ENCODE peak calls at places on chromosomes 13 and 19, in ten cellular contexts. D, G, X, M, K, T, E, H, P and I are unnamed samples.

GRCh38 chr13:110327036-110327790 is 20.1 kb downstream of the COL4A2 start:
- DNase-seq in E (no peak), D (no peak), M (no peak), P (peak), K (no peak), X (no peak), G (no peak), H (no peak), T (no peak), I (no peak)

GRCh38 chr13:71661921-71662320 is 205.1 kb downstream of the DACH1 start:
- DNase-seq in X (no peak), P (no peak), T (no peak), G (no peak), K (no peak), D (peak), M (no peak), H (no peak), E (no peak), I (peak)

GRCh38 chr19:289651-290538 is 1.3 kb downstream of the PLPP2 start:
- DNase-seq in M (no peak), H (peak), P (peak), E (peak), G (no peak), T (no peak), D (peak), X (no peak), K (no peak), I (peak)

GRCh38 chr19:480016-480855 is 16.1 kb upstream of the MADCAM1 start:
- DNase-seq in H (peak), K (no peak), P (peak), M (peak), T (no peak), X (peak), E (peak), D (no peak), G (no peak), I (peak)

GRCh38 chr13:36706755-36707154 is 32.9 kb downstream of the SERTM1 start:
- DNase-seq in P (no peak), M (no peak), T (no peak), H (no peak), E (no peak), K (peak), X (no peak), D (peak), G (no peak), I (no peak)

GRCh38 chr19:50694815-50695145 is 24.8 kb downstream of the SHANK1 start:
- DNase-seq in M (no peak), X (no peak), E (no peak), H (no peak), D (no peak), P (no peak), K (no peak), T (no peak), G (no peak), I (no peak)

GRCh38 chr19:44891016-44891882 is at the start of gene TOMM40:
- DNase-seq in P (peak), G (no peak), H (peak), D (peak), T (peak), M (peak), E (peak), K (no peak), X (no peak), I (peak)

GRCh38 chr13:51825681-51826254 is 19.2 kb downstream of the TMEM272 start:
- DNase-seq in T (no peak), G (no peak), H (no peak), M (no peak), K (no peak), P (no peak), X (no peak), D (no peak), E (no peak), I (no peak)

GRCh38 chr13:26323127-26323526 is 69.2 kb downstream of the CDK8 start:
- DNase-seq in D (no peak), G (no peak), X (no peak), E (no peak), P (no peak), M (no peak), H (no peak), K (no peak), T (no peak), I (no peak)

GRCh38 chr13:109569938-109570711 is 216.3 kb downstream of the IRS2 start:
- DNase-seq in D (no peak), X (no peak), K (no peak), T (peak), G (peak), M (no peak), P (no peak), H (no peak), E (peak), I (no peak)

GRCh38 chr13:50167967-50168366 is 152.7 kb downstream of the KCNRG start:
- DNase-seq in P (no peak), M (no peak), G (no peak), H (no peak), T (no peak), E (no peak), X (no peak), D (no peak), K (no peak), I (no peak)

GRCh38 chr13:49214917-49215376 is 5.2 kb upstream of the MLNR start:
- DNase-seq in H (peak), P (peak), M (no peak), E (peak), G (no peak), D (peak), X (no peak), T (peak), K (no peak), I (peak)

GRCh38 chr19:898663-899062 is 5.4 kb downstream of the RNU6-9 start:
- DNase-seq in G (no peak), P (peak), M (peak), X (peak), E (no peak), D (no peak), H (no peak), K (no peak), T (no peak), I (peak)

GRCh38 chr13:114049026-114049425 is 75.2 kb upstream of the C13orf46 start:
- DNase-seq in K (no peak), G (peak), T (peak), P (no peak), E (no peak), H (peak), D (no peak), X (no peak), M (no peak), I (no peak)

GRCh38 chr13:19845758-19846157 is 17.7 kb downstream of the ZMYM5 start:
- DNase-seq in M (no peak), E (no peak), D (peak), P (no peak), H (no peak), G (no peak), X (no peak), T (no peak), K (peak), I (peak)

GRCh38 chr13:109785141-109785891 is 1.1 kb downstream of the IRS2 start:
- DNase-seq in H (peak), P (peak), X (peak), E (peak), K (no peak), G (no peak), M (peak), T (no peak), D (peak), I (peak)

GRCh38 chr19:38737297-38737865 is 6.9 kb downstream of the CAPN12 start:
- DNase-seq in X (no peak), D (no peak), P (no peak), K (no peak), E (no peak), M (no peak), T (no peak), H (no peak), G (no peak), I (no peak)

GRCh38 chr13:36673352-36673751 is 468 bp upstream of the SERTM1 start:
- DNase-seq in X (no peak), H (peak), M (no peak), D (no peak), K (no peak), T (no peak), P (no peak), E (no peak), G (no peak), I (no peak)

GRCh38 chr19:49056101-49056901 is 1.2 kb downstream of the CGB7 start:
- DNase-seq in M (peak), G (no peak), H (peak), X (peak), K (no peak), P (peak), E (peak), T (peak), D (peak), I (peak)

GRCh38 chr13:36848228-36848982 is 29.4 kb downstream of the RFXAP start:
- DNase-seq in D (peak), X (no peak), G (no peak), K (no peak), M (no peak), E (no peak), P (no peak), T (no peak), H (no peak), I (peak)